ENCODE peak calls at places on chromosomes 1 and 21, in eight cellular contexts. One of them, this sample, is unnamed.
A peak's percentile ranks its signal among the peaks of the same experiment; 100 is the strongest.

GRCh38 chr1:33515112-33515511 is 42.7 kb downstream of the ZSCAN20 start:
- DNase-seq in stimulated activated CD8-positive, alpha-beta memory T cell treated with anti-CD3 and anti-CD28 coated beads, Interleukin-7, amount 100 ng/mL, for 48 hours: no peak
- DNase-seq in CD4-positive, alpha-beta T cell: no peak
- DNase-seq in neural progenitor cell: no peak
- DNase-seq in NCI-H2081: no peak
- DNase-seq in NCI-H1105: no peak
- DNase-seq in Right ventricle myocardium superior: no peak
- DNase-seq in WTC11: no peak
- DNase-seq in this sample: no peak

GRCh38 chr1:156751724-156752481 is 428 bp upstream of the HDGF start:
- DNase-seq in WTC11: peak; percentile 97
- DNase-seq in NCI-H2081: peak; percentile 99
- DNase-seq in CD4-positive, alpha-beta T cell: peak; percentile 95
- DNase-seq in neural progenitor cell: peak; percentile 97
- DNase-seq in NCI-H1105: peak; percentile 95
- DNase-seq in stimulated activated CD8-positive, alpha-beta memory T cell treated with anti-CD3 and anti-CD28 coated beads, Interleukin-7, amount 100 ng/mL, for 48 hours: peak; percentile 94
- DNase-seq in Right ventricle myocardium superior: peak; percentile 98
- DNase-seq in this sample: peak; percentile 96

GRCh38 chr21:34702341-34702807 is 33.6 kb downstream of the CLIC6 start:
- DNase-seq in NCI-H2081: no peak
- DNase-seq in stimulated activated CD8-positive, alpha-beta memory T cell treated with anti-CD3 and anti-CD28 coated beads, Interleukin-7, amount 100 ng/mL, for 48 hours: no peak
- DNase-seq in Right ventricle myocardium superior: no peak
- DNase-seq in NCI-H1105: no peak
- DNase-seq in CD4-positive, alpha-beta T cell: no peak
- DNase-seq in neural progenitor cell: no peak
- DNase-seq in WTC11: no peak
- DNase-seq in this sample: no peak

GRCh38 chr1:219555802-219556201 is 57.1 kb downstream of the ZC3H11B start:
- DNase-seq in NCI-H1105: no peak
- DNase-seq in NCI-H2081: peak; percentile 20
- DNase-seq in neural progenitor cell: peak; percentile 50
- DNase-seq in Right ventricle myocardium superior: no peak
- DNase-seq in CD4-positive, alpha-beta T cell: no peak
- DNase-seq in stimulated activated CD8-positive, alpha-beta memory T cell treated with anti-CD3 and anti-CD28 coated beads, Interleukin-7, amount 100 ng/mL, for 48 hours: no peak
- DNase-seq in WTC11: no peak
- DNase-seq in this sample: no peak

GRCh38 chr1:119475866-119476439 is 31.1 kb upstream of the HSD3B1 start:
- DNase-seq in Right ventricle myocardium superior: peak; percentile 45
- DNase-seq in stimulated activated CD8-positive, alpha-beta memory T cell treated with anti-CD3 and anti-CD28 coated beads, Interleukin-7, amount 100 ng/mL, for 48 hours: no peak
- DNase-seq in NCI-H1105: no peak
- DNase-seq in NCI-H2081: peak; percentile 37
- DNase-seq in CD4-positive, alpha-beta T cell: no peak
- DNase-seq in neural progenitor cell: peak; percentile 77
- DNase-seq in WTC11: peak; percentile 88
- DNase-seq in this sample: peak; percentile 6

GRCh38 chr1:171595324-171595723 is 26.7 kb upstream of the MYOCOS start:
- DNase-seq in CD4-positive, alpha-beta T cell: no peak
- DNase-seq in stimulated activated CD8-positive, alpha-beta memory T cell treated with anti-CD3 and anti-CD28 coated beads, Interleukin-7, amount 100 ng/mL, for 48 hours: no peak
- DNase-seq in Right ventricle myocardium superior: no peak
- DNase-seq in NCI-H2081: no peak
- DNase-seq in WTC11: no peak
- DNase-seq in NCI-H1105: no peak
- DNase-seq in neural progenitor cell: no peak
- DNase-seq in this sample: no peak

GRCh38 chr21:41758550-41758949 is 8.3 kb downstream of the RIPK4 start:
- DNase-seq in NCI-H2081: no peak
- DNase-seq in Right ventricle myocardium superior: no peak
- DNase-seq in neural progenitor cell: no peak
- DNase-seq in WTC11: no peak
- DNase-seq in stimulated activated CD8-positive, alpha-beta memory T cell treated with anti-CD3 and anti-CD28 coated beads, Interleukin-7, amount 100 ng/mL, for 48 hours: no peak
- DNase-seq in NCI-H1105: no peak
- DNase-seq in CD4-positive, alpha-beta T cell: no peak
- DNase-seq in this sample: no peak

GRCh38 chr1:46512792-46513190 is 23.2 kb downstream of the DMBX1 start:
- DNase-seq in NCI-H1105: no peak
- DNase-seq in stimulated activated CD8-positive, alpha-beta memory T cell treated with anti-CD3 and anti-CD28 coated beads, Interleukin-7, amount 100 ng/mL, for 48 hours: no peak
- DNase-seq in NCI-H2081: no peak
- DNase-seq in neural progenitor cell: no peak
- DNase-seq in WTC11: no peak
- DNase-seq in CD4-positive, alpha-beta T cell: no peak
- DNase-seq in Right ventricle myocardium superior: no peak
- DNase-seq in this sample: no peak

GRCh38 chr1:107532318-107532717 is 391.5 kb downstream of the NTNG1 start:
- DNase-seq in stimulated activated CD8-positive, alpha-beta memory T cell treated with anti-CD3 and anti-CD28 coated beads, Interleukin-7, amount 100 ng/mL, for 48 hours: no peak
- DNase-seq in CD4-positive, alpha-beta T cell: no peak
- DNase-seq in Right ventricle myocardium superior: no peak
- DNase-seq in NCI-H1105: peak; percentile 76
- DNase-seq in NCI-H2081: no peak
- DNase-seq in WTC11: no peak
- DNase-seq in neural progenitor cell: no peak
- DNase-seq in this sample: peak; percentile 88

GRCh38 chr1:63642901-63643300 is 49.7 kb downstream of the PGM1 start:
- DNase-seq in CD4-positive, alpha-beta T cell: no peak
- DNase-seq in WTC11: no peak
- DNase-seq in stimulated activated CD8-positive, alpha-beta memory T cell treated with anti-CD3 and anti-CD28 coated beads, Interleukin-7, amount 100 ng/mL, for 48 hours: no peak
- DNase-seq in NCI-H2081: no peak
- DNase-seq in Right ventricle myocardium superior: no peak
- DNase-seq in neural progenitor cell: no peak
- DNase-seq in NCI-H1105: peak; percentile 10
- DNase-seq in this sample: peak; percentile 52

GRCh38 chr1:41348394-41348793 is 12.8 kb upstream of the FOXO6 start:
- DNase-seq in NCI-H2081: no peak
- DNase-seq in stimulated activated CD8-positive, alpha-beta memory T cell treated with anti-CD3 and anti-CD28 coated beads, Interleukin-7, amount 100 ng/mL, for 48 hours: no peak
- DNase-seq in neural progenitor cell: no peak
- DNase-seq in Right ventricle myocardium superior: no peak
- DNase-seq in WTC11: no peak
- DNase-seq in CD4-positive, alpha-beta T cell: no peak
- DNase-seq in NCI-H1105: no peak
- DNase-seq in this sample: no peak

GRCh38 chr1:167555971-167556714 is 2.6 kb upstream of the CREG1 start:
- DNase-seq in stimulated activated CD8-positive, alpha-beta memory T cell treated with anti-CD3 and anti-CD28 coated beads, Interleukin-7, amount 100 ng/mL, for 48 hours: peak; percentile 29
- DNase-seq in neural progenitor cell: peak; percentile 79
- DNase-seq in WTC11: peak; percentile 82
- DNase-seq in NCI-H2081: peak; percentile 70
- DNase-seq in CD4-positive, alpha-beta T cell: peak; percentile 56
- DNase-seq in NCI-H1105: peak; percentile 74
- DNase-seq in Right ventricle myocardium superior: peak; percentile 78
- DNase-seq in this sample: peak; percentile 41

GRCh38 chr1:60073605-60074278 is at the start of gene C1orf87:
- DNase-seq in neural progenitor cell: peak; percentile 61
- DNase-seq in WTC11: peak; percentile 72
- DNase-seq in Right ventricle myocardium superior: no peak
- DNase-seq in CD4-positive, alpha-beta T cell: no peak
- DNase-seq in NCI-H2081: no peak
- DNase-seq in NCI-H1105: no peak
- DNase-seq in stimulated activated CD8-positive, alpha-beta memory T cell treated with anti-CD3 and anti-CD28 coated beads, Interleukin-7, amount 100 ng/mL, for 48 hours: no peak
- DNase-seq in this sample: no peak

GRCh38 chr1:186662752-186663151 is 17.5 kb downstream of the PTGS2 start:
- DNase-seq in stimulated activated CD8-positive, alpha-beta memory T cell treated with anti-CD3 and anti-CD28 coated beads, Interleukin-7, amount 100 ng/mL, for 48 hours: no peak
- DNase-seq in neural progenitor cell: no peak
- DNase-seq in NCI-H1105: no peak
- DNase-seq in NCI-H2081: no peak
- DNase-seq in WTC11: no peak
- DNase-seq in CD4-positive, alpha-beta T cell: no peak
- DNase-seq in Right ventricle myocardium superior: no peak
- DNase-seq in this sample: no peak

GRCh38 chr1:81432089-81432488 is 368.6 kb upstream of the ADGRL2 start:
- DNase-seq in stimulated activated CD8-positive, alpha-beta memory T cell treated with anti-CD3 and anti-CD28 coated beads, Interleukin-7, amount 100 ng/mL, for 48 hours: no peak
- DNase-seq in NCI-H2081: no peak
- DNase-seq in neural progenitor cell: peak; percentile 51
- DNase-seq in Right ventricle myocardium superior: no peak
- DNase-seq in WTC11: no peak
- DNase-seq in NCI-H1105: no peak
- DNase-seq in CD4-positive, alpha-beta T cell: no peak
- DNase-seq in this sample: no peak

GRCh38 chr1:194829492-194829891 is 1643.1 kb upstream of the B3GALT2 start:
- DNase-seq in WTC11: no peak
- DNase-seq in NCI-H2081: no peak
- DNase-seq in stimulated activated CD8-positive, alpha-beta memory T cell treated with anti-CD3 and anti-CD28 coated beads, Interleukin-7, amount 100 ng/mL, for 48 hours: no peak
- DNase-seq in Right ventricle myocardium superior: no peak
- DNase-seq in neural progenitor cell: no peak
- DNase-seq in CD4-positive, alpha-beta T cell: no peak
- DNase-seq in NCI-H1105: no peak
- DNase-seq in this sample: no peak

GRCh38 chr1:106960412-106960811 is 96.1 kb upstream of the PRMT6 start:
- DNase-seq in NCI-H2081: no peak
- DNase-seq in CD4-positive, alpha-beta T cell: no peak
- DNase-seq in WTC11: no peak
- DNase-seq in NCI-H1105: no peak
- DNase-seq in stimulated activated CD8-positive, alpha-beta memory T cell treated with anti-CD3 and anti-CD28 coated beads, Interleukin-7, amount 100 ng/mL, for 48 hours: no peak
- DNase-seq in neural progenitor cell: no peak
- DNase-seq in Right ventricle myocardium superior: no peak
- DNase-seq in this sample: no peak

GRCh38 chr1:24894002-24894401 is 36.1 kb downstream of the RUNX3 start:
- DNase-seq in Right ventricle myocardium superior: no peak
- DNase-seq in CD4-positive, alpha-beta T cell: no peak
- DNase-seq in NCI-H2081: no peak
- DNase-seq in neural progenitor cell: no peak
- DNase-seq in NCI-H1105: no peak
- DNase-seq in stimulated activated CD8-positive, alpha-beta memory T cell treated with anti-CD3 and anti-CD28 coated beads, Interleukin-7, amount 100 ng/mL, for 48 hours: no peak
- DNase-seq in WTC11: no peak
- DNase-seq in this sample: no peak

GRCh38 chr1:93814059-93814794 is 64.8 kb downstream of the DNTTIP2 start:
- DNase-seq in Right ventricle myocardium superior: no peak
- DNase-seq in neural progenitor cell: peak; percentile 82
- DNase-seq in NCI-H2081: peak; percentile 33
- DNase-seq in NCI-H1105: peak; percentile 63
- DNase-seq in stimulated activated CD8-positive, alpha-beta memory T cell treated with anti-CD3 and anti-CD28 coated beads, Interleukin-7, amount 100 ng/mL, for 48 hours: peak; percentile 11
- DNase-seq in CD4-positive, alpha-beta T cell: no peak
- DNase-seq in WTC11: peak; percentile 65
- DNase-seq in this sample: peak; percentile 11

GRCh38 chr1:204280099-204280498 is 66.3 kb upstream of the GOLT1A start:
- DNase-seq in Right ventricle myocardium superior: no peak
- DNase-seq in NCI-H2081: no peak
- DNase-seq in NCI-H1105: no peak
- DNase-seq in neural progenitor cell: no peak
- DNase-seq in stimulated activated CD8-positive, alpha-beta memory T cell treated with anti-CD3 and anti-CD28 coated beads, Interleukin-7, amount 100 ng/mL, for 48 hours: no peak
- DNase-seq in WTC11: no peak
- DNase-seq in CD4-positive, alpha-beta T cell: no peak
- DNase-seq in this sample: no peak

GRCh38 chr21:43864313-43864805 is 664 bp upstream of the AGPAT3 start:
- DNase-seq in CD4-positive, alpha-beta T cell: no peak
- DNase-seq in NCI-H1105: peak; percentile 26
- DNase-seq in neural progenitor cell: peak; percentile 47
- DNase-seq in stimulated activated CD8-positive, alpha-beta memory T cell treated with anti-CD3 and anti-CD28 coated beads, Interleukin-7, amount 100 ng/mL, for 48 hours: no peak
- DNase-seq in Right ventricle myocardium superior: peak; percentile 68
- DNase-seq in NCI-H2081: peak; percentile 44
- DNase-seq in WTC11: peak; percentile 67
- DNase-seq in this sample: peak; percentile 36

GRCh38 chr1:27726173-27726793 is 522 bp downstream of the FAM76A start:
- DNase-seq in NCI-H2081: no peak
- DNase-seq in Right ventricle myocardium superior: peak; percentile 76
- DNase-seq in neural progenitor cell: peak; percentile 86
- DNase-seq in CD4-positive, alpha-beta T cell: peak; percentile 10
- DNase-seq in NCI-H1105: peak; percentile 20
- DNase-seq in stimulated activated CD8-positive, alpha-beta memory T cell treated with anti-CD3 and anti-CD28 coated beads, Interleukin-7, amount 100 ng/mL, for 48 hours: no peak
- DNase-seq in WTC11: peak; percentile 61
- DNase-seq in this sample: peak; percentile 32

GRCh38 chr1:65045022-65045786 is 78.9 kb upstream of the JAK1 start:
- DNase-seq in stimulated activated CD8-positive, alpha-beta memory T cell treated with anti-CD3 and anti-CD28 coated beads, Interleukin-7, amount 100 ng/mL, for 48 hours: no peak
- DNase-seq in NCI-H1105: no peak
- DNase-seq in NCI-H2081: no peak
- DNase-seq in WTC11: no peak
- DNase-seq in neural progenitor cell: no peak
- DNase-seq in CD4-positive, alpha-beta T cell: no peak
- DNase-seq in Right ventricle myocardium superior: no peak
- DNase-seq in this sample: no peak

GRCh38 chr1:206753141-206753540 is 17.4 kb upstream of the IL19 start:
- DNase-seq in WTC11: no peak
- DNase-seq in NCI-H2081: no peak
- DNase-seq in NCI-H1105: no peak
- DNase-seq in CD4-positive, alpha-beta T cell: no peak
- DNase-seq in stimulated activated CD8-positive, alpha-beta memory T cell treated with anti-CD3 and anti-CD28 coated beads, Interleukin-7, amount 100 ng/mL, for 48 hours: no peak
- DNase-seq in neural progenitor cell: no peak
- DNase-seq in Right ventricle myocardium superior: no peak
- DNase-seq in this sample: no peak

GRCh38 chr1:31805318-31805717 is 10.5 kb downstream of the SPOCD1 start:
- DNase-seq in stimulated activated CD8-positive, alpha-beta memory T cell treated with anti-CD3 and anti-CD28 coated beads, Interleukin-7, amount 100 ng/mL, for 48 hours: no peak
- DNase-seq in CD4-positive, alpha-beta T cell: no peak
- DNase-seq in NCI-H2081: no peak
- DNase-seq in WTC11: no peak
- DNase-seq in NCI-H1105: no peak
- DNase-seq in Right ventricle myocardium superior: no peak
- DNase-seq in neural progenitor cell: no peak
- DNase-seq in this sample: no peak

GRCh38 chr21:38352536-38353219 is 95.9 kb downstream of the KCNJ15 start:
- DNase-seq in NCI-H2081: peak; percentile 9
- DNase-seq in NCI-H1105: peak; percentile 70
- DNase-seq in neural progenitor cell: peak; percentile 68
- DNase-seq in CD4-positive, alpha-beta T cell: peak; percentile 21
- DNase-seq in Right ventricle myocardium superior: peak; percentile 53
- DNase-seq in stimulated activated CD8-positive, alpha-beta memory T cell treated with anti-CD3 and anti-CD28 coated beads, Interleukin-7, amount 100 ng/mL, for 48 hours: no peak
- DNase-seq in WTC11: peak; percentile 77
- DNase-seq in this sample: peak; percentile 16

GRCh38 chr1:110476028-110476765 is 25.2 kb downstream of the PROK1 start:
- DNase-seq in neural progenitor cell: no peak
- DNase-seq in Right ventricle myocardium superior: no peak
- DNase-seq in stimulated activated CD8-positive, alpha-beta memory T cell treated with anti-CD3 and anti-CD28 coated beads, Interleukin-7, amount 100 ng/mL, for 48 hours: no peak
- DNase-seq in NCI-H2081: no peak
- DNase-seq in CD4-positive, alpha-beta T cell: no peak
- DNase-seq in WTC11: no peak
- DNase-seq in NCI-H1105: no peak
- DNase-seq in this sample: no peak

GRCh38 chr1:46133181-46133658 is 791 bp upstream of the PIK3R3 start:
- DNase-seq in NCI-H2081: peak; percentile 95
- DNase-seq in neural progenitor cell: no peak
- DNase-seq in Right ventricle myocardium superior: peak; percentile 82
- DNase-seq in stimulated activated CD8-positive, alpha-beta memory T cell treated with anti-CD3 and anti-CD28 coated beads, Interleukin-7, amount 100 ng/mL, for 48 hours: no peak
- DNase-seq in WTC11: no peak
- DNase-seq in NCI-H1105: peak; percentile 95
- DNase-seq in CD4-positive, alpha-beta T cell: no peak
- DNase-seq in this sample: peak; percentile 94

GRCh38 chr1:9443913-9444445 is 95.3 kb upstream of the SLC25A33 start:
- DNase-seq in Right ventricle myocardium superior: no peak
- DNase-seq in stimulated activated CD8-positive, alpha-beta memory T cell treated with anti-CD3 and anti-CD28 coated beads, Interleukin-7, amount 100 ng/mL, for 48 hours: no peak
- DNase-seq in CD4-positive, alpha-beta T cell: no peak
- DNase-seq in NCI-H2081: no peak
- DNase-seq in neural progenitor cell: no peak
- DNase-seq in NCI-H1105: no peak
- DNase-seq in WTC11: no peak
- DNase-seq in this sample: no peak

GRCh38 chr1:89688607-89689006 is 55.7 kb downstream of the LRRC8C start:
- DNase-seq in neural progenitor cell: no peak
- DNase-seq in Right ventricle myocardium superior: no peak
- DNase-seq in WTC11: no peak
- DNase-seq in stimulated activated CD8-positive, alpha-beta memory T cell treated with anti-CD3 and anti-CD28 coated beads, Interleukin-7, amount 100 ng/mL, for 48 hours: no peak
- DNase-seq in CD4-positive, alpha-beta T cell: no peak
- DNase-seq in NCI-H1105: no peak
- DNase-seq in NCI-H2081: no peak
- DNase-seq in this sample: no peak

GRCh38 chr1:193141804-193142203 is 20.0 kb downstream of the CDC73 start:
- DNase-seq in NCI-H2081: no peak
- DNase-seq in Right ventricle myocardium superior: no peak
- DNase-seq in WTC11: no peak
- DNase-seq in neural progenitor cell: no peak
- DNase-seq in CD4-positive, alpha-beta T cell: no peak
- DNase-seq in NCI-H1105: no peak
- DNase-seq in stimulated activated CD8-positive, alpha-beta memory T cell treated with anti-CD3 and anti-CD28 coated beads, Interleukin-7, amount 100 ng/mL, for 48 hours: no peak
- DNase-seq in this sample: no peak

GRCh38 chr1:204505674-204506073 is 10.5 kb upstream of the MDM4 start:
- DNase-seq in WTC11: no peak
- DNase-seq in NCI-H2081: no peak
- DNase-seq in Right ventricle myocardium superior: no peak
- DNase-seq in stimulated activated CD8-positive, alpha-beta memory T cell treated with anti-CD3 and anti-CD28 coated beads, Interleukin-7, amount 100 ng/mL, for 48 hours: no peak
- DNase-seq in NCI-H1105: no peak
- DNase-seq in CD4-positive, alpha-beta T cell: no peak
- DNase-seq in neural progenitor cell: no peak
- DNase-seq in this sample: no peak

GRCh38 chr1:31437433-31438037 is 24.5 kb downstream of the SERINC2 start:
- DNase-seq in NCI-H1105: no peak
- DNase-seq in NCI-H2081: no peak
- DNase-seq in CD4-positive, alpha-beta T cell: no peak
- DNase-seq in neural progenitor cell: no peak
- DNase-seq in stimulated activated CD8-positive, alpha-beta memory T cell treated with anti-CD3 and anti-CD28 coated beads, Interleukin-7, amount 100 ng/mL, for 48 hours: no peak
- DNase-seq in Right ventricle myocardium superior: no peak
- DNase-seq in WTC11: no peak
- DNase-seq in this sample: no peak

GRCh38 chr1:64403331-64403730 is 66.6 kb upstream of the CACHD1 start:
- DNase-seq in NCI-H1105: no peak
- DNase-seq in neural progenitor cell: no peak
- DNase-seq in CD4-positive, alpha-beta T cell: no peak
- DNase-seq in NCI-H2081: no peak
- DNase-seq in Right ventricle myocardium superior: no peak
- DNase-seq in WTC11: no peak
- DNase-seq in stimulated activated CD8-positive, alpha-beta memory T cell treated with anti-CD3 and anti-CD28 coated beads, Interleukin-7, amount 100 ng/mL, for 48 hours: no peak
- DNase-seq in this sample: no peak

This sample was measured in NCI-H2171.